ENCODE peak calls at places on chromosomes 16 and 17, in six cellular contexts. V is A549, O is ovary, T is tibial nerve, Y is IMR-90, G is H54. A is an unnamed sample.

GRCh38 chr17:57468932-57469775 is 212.8 kb downstream of the MSI2 start:
- DNase-seq in T (no peak), O (no peak), Y (no peak), G (no peak), V (no peak), A (no peak)

GRCh38 chr17:77857613-77858012 is 100.9 kb upstream of the TNRC6C start:
- DNase-seq in V (no peak), Y (peak), T (no peak), G (no peak), O (no peak), A (no peak)

GRCh38 chr17:50817838-50818237 is 17.5 kb upstream of the WFIKKN2 start:
- DNase-seq in Y (no peak), G (peak), T (no peak), O (no peak), V (no peak), A (no peak)

GRCh38 chr16:30030841-30031413 is at the start of gene TLCD3B:
- DNase-seq in V (no peak), Y (no peak), G (no peak), O (no peak), T (no peak), A (no peak)

GRCh38 chr16:11613381-11614303 is 26.9 kb upstream of the LITAF start:
- DNase-seq in G (no peak), V (no peak), T (peak), Y (no peak), O (no peak), A (peak)

GRCh38 chr16:49608095-49608494 is 234.5 kb downstream of the C16orf78 start:
- DNase-seq in O (no peak), T (no peak), V (no peak), G (no peak), Y (no peak), A (no peak)

GRCh38 chr17:72476575-72476986 is 355.8 kb downstream of the SOX9 start:
- DNase-seq in O (no peak), V (no peak), T (no peak), G (no peak), Y (no peak), A (no peak)

GRCh38 chr16:24189941-24190340 is 66.2 kb upstream of the CACNG3 start:
- DNase-seq in V (no peak), O (no peak), T (no peak), G (no peak), Y (no peak), A (no peak)

GRCh38 chr17:78828470-78829185 is 12.0 kb downstream of the USP36 start:
- DNase-seq in T (no peak), Y (peak), O (peak), V (peak), G (peak), A (no peak)

GRCh38 chr16:83138512-83138911 is 511.7 kb downstream of the CDH13 start:
- DNase-seq in Y (no peak), O (no peak), T (no peak), G (no peak), V (no peak), A (no peak)

GRCh38 chr16:85584192-85584757 is 28.8 kb upstream of the GSE1 start:
- DNase-seq in G (no peak), Y (no peak), T (no peak), O (no peak), V (no peak), A (no peak)

GRCh38 chr17:5584971-5585794 is 874 bp upstream of the NLRP1 start:
- DNase-seq in O (no peak), Y (peak), V (no peak), G (peak), T (no peak), A (no peak)

GRCh38 chr16:72928089-72928981 is 119.6 kb downstream of the ZFHX3 start:
- DNase-seq in T (no peak), G (no peak), Y (no peak), V (no peak), O (no peak), A (peak)

GRCh38 chr17:73465130-73465529 is 153.3 kb upstream of the CDC42EP4 start:
- DNase-seq in G (no peak), V (no peak), O (no peak), Y (no peak), T (no peak), A (no peak)

GRCh38 chr16:53212899-53213235 is 158.1 kb downstream of the CHD9 start:
- DNase-seq in V (no peak), Y (no peak), O (no peak), T (no peak), G (no peak), A (no peak)

GRCh38 chr16:12565423-12565822 is 238.3 kb downstream of the CPPED1 start:
- DNase-seq in O (no peak), G (no peak), T (no peak), V (no peak), Y (no peak), A (no peak)

GRCh38 chr16:87995644-87996043 is 44.4 kb downstream of the BANP start:
- DNase-seq in O (no peak), T (no peak), V (no peak), Y (no peak), G (no peak), A (no peak)

GRCh38 chr16:10405386-10405939 is 19.6 kb downstream of the ATF7IP2 start:
- DNase-seq in Y (peak), G (no peak), T (no peak), V (no peak), O (no peak), A (no peak)

GRCh38 chr16:89828870-89829629 is 775 bp downstream of the SPIRE2 start:
- DNase-seq in G (peak), Y (no peak), O (no peak), T (no peak), V (no peak), A (no peak)

GRCh38 chr16:85641776-85642176 is 28.7 kb downstream of the GSE1 start:
- DNase-seq in O (no peak), V (peak), T (no peak), Y (no peak), G (no peak), A (no peak)

GRCh38 chr16:24036614-24037013 is 200.8 kb downstream of the PRKCB start:
- DNase-seq in Y (peak), G (peak), T (peak), O (no peak), V (peak), A (peak)

GRCh38 chr16:78705694-78706093 is 606.2 kb downstream of the WWOX start:
- DNase-seq in O (no peak), G (no peak), T (no peak), Y (peak), V (peak), A (peak)

GRCh38 chr17:67477687-67478086 is 100.6 kb downstream of the PITPNC1 start:
- DNase-seq in Y (peak), T (no peak), G (peak), V (no peak), O (no peak), A (no peak)

GRCh38 chr17:28599311-28600184 is 723 bp upstream of the SPAG5 start:
- DNase-seq in T (peak), Y (peak), V (peak), O (peak), G (peak), A (peak)

GRCh38 chr16:86287641-86288201 is 222.6 kb upstream of the FOXF1 start:
- DNase-seq in T (no peak), V (no peak), O (no peak), G (no peak), Y (no peak), A (no peak)

GRCh38 chr17:17141860-17142552 is 64.1 kb downstream of the PLD6 start:
- DNase-seq in T (peak), Y (peak), G (no peak), V (peak), O (peak), A (peak)

GRCh38 chr17:14203392-14203791 is 33.3 kb downstream of the CDRT15 start:
- DNase-seq in V (no peak), Y (peak), O (no peak), T (no peak), G (no peak), A (peak)

GRCh38 chr16:85335584-85336492 is 223.6 kb upstream of the CIBAR2 start:
- DNase-seq in T (no peak), V (peak), O (no peak), G (no peak), Y (peak), A (peak)

GRCh38 chr17:542943-543342 is 171.7 kb downstream of the VPS53 start:
- DNase-seq in T (no peak), O (no peak), Y (no peak), G (no peak), V (no peak), A (no peak)

GRCh38 chr17:68360198-68360597 is 68.9 kb downstream of the ARSG start:
- DNase-seq in G (no peak), T (no peak), V (no peak), Y (no peak), O (no peak), A (no peak)

GRCh38 chr16:23505180-23505665 is 5.1 kb downstream of the GGA2 start:
- DNase-seq in G (no peak), Y (no peak), T (no peak), O (no peak), V (no peak), A (no peak)

GRCh38 chr17:56917559-56918296 is 3.9 kb upstream of the TRIM25 start:
- DNase-seq in T (no peak), O (no peak), Y (no peak), V (no peak), G (no peak), A (peak)

GRCh38 chr17:42520540-42520951 is 15.5 kb upstream of the NAGLU start:
- DNase-seq in T (no peak), O (peak), G (no peak), V (no peak), Y (no peak), A (peak)

GRCh38 chr16:30368122-30368791 is 2.0 kb downstream of the TBC1D10B start:
- DNase-seq in Y (peak), T (no peak), O (no peak), V (no peak), G (peak), A (no peak)

GRCh38 chr16:15958703-15959348 is 9.4 kb downstream of the ABCC1 start:
- DNase-seq in Y (no peak), O (no peak), V (no peak), G (no peak), T (no peak), A (no peak)

GRCh38 chr17:59859444-59860025 is 33.2 kb downstream of the TUBD1 start:
- DNase-seq in V (peak), T (no peak), Y (peak), O (no peak), G (no peak), A (peak)

GRCh38 chr17:17042851-17043667 is 802 bp downstream of the MPRIP start:
- DNase-seq in O (peak), Y (peak), G (peak), V (no peak), T (no peak), A (peak)

GRCh38 chr16:3054965-3055733 is 8.8 kb downstream of the MMP25 start:
- DNase-seq in Y (no peak), T (no peak), G (no peak), V (no peak), O (no peak), A (no peak)

GRCh38 chr17:66414528-66415175 is 112.2 kb downstream of the PRKCA start:
- DNase-seq in O (no peak), G (no peak), V (no peak), T (no peak), Y (no peak), A (no peak)
- TF ChIP-seq POLR2A in O (no peak), G (no peak), V (no peak), T (no peak), Y (no peak), A (no peak)

GRCh38 chr17:81487089-81487486 is 25.5 kb downstream of the ACTG1 start:
- DNase-seq in O (no peak), G (no peak), V (no peak), Y (no peak), T (no peak), A (no peak)

GRCh38 chr17:81486174-81486810 is 26.3 kb downstream of the ACTG1 start:
- DNase-seq in Y (no peak), T (no peak), G (no peak), V (no peak), O (no peak), A (no peak)

GRCh38 chr17:81488276-81488860 is 24.2 kb downstream of the ACTG1 start:
- DNase-seq in G (no peak), T (no peak), V (no peak), O (peak), Y (no peak), A (no peak)

GRCh38 chr17:81489012-81489968 is 23.3 kb downstream of the ACTG1 start:
- DNase-seq in O (no peak), Y (no peak), V (no peak), T (no peak), G (no peak), A (no peak)

DNA sequence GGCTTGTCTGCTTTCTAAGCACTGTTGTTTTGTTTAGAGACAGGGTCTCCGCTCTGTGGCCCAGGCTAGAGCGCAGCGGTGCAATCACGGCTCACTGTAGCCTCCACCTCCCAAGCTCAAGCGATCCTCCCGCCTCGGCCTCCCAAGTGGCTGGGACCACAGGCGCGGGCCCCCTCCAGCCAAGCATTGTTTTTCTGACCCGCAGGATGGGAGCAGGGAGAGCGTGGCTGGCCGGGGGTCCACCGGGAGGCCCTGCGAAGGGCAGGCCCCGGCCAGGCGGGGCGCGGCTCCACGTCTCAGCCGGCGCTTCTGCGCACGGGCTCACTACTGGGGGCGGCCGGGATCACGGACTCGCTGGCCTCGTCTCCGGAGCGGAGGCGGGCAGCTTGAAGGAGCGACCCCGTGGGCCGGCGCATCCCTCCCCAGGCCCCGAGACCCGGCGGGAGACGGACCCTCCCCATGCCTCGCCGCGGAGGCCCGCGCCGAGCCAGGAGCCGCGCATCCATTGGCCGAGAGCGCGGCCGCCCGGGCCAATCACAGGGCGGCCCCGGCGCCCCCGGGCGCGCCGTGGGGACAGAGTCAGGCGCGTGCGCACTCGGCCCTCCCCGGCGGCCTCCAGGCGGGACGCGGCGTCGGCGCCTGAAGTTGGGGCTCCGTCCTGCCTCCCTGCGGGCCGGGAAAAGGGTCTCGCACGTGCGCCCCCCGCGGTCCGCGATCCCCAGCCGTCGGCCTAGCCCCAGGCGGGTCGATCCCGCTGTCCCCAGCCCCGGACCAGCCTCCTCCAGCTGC is 24.9 kb downstream of the ACTG1 start:
- DNase-seq in T (peak), O (peak), Y (peak), V (peak), G (peak), A (peak)
- TF ChIP-seq POLR2A in T (peak), O (peak), Y (peak), V (peak), G (peak), A (peak)

DNA sequence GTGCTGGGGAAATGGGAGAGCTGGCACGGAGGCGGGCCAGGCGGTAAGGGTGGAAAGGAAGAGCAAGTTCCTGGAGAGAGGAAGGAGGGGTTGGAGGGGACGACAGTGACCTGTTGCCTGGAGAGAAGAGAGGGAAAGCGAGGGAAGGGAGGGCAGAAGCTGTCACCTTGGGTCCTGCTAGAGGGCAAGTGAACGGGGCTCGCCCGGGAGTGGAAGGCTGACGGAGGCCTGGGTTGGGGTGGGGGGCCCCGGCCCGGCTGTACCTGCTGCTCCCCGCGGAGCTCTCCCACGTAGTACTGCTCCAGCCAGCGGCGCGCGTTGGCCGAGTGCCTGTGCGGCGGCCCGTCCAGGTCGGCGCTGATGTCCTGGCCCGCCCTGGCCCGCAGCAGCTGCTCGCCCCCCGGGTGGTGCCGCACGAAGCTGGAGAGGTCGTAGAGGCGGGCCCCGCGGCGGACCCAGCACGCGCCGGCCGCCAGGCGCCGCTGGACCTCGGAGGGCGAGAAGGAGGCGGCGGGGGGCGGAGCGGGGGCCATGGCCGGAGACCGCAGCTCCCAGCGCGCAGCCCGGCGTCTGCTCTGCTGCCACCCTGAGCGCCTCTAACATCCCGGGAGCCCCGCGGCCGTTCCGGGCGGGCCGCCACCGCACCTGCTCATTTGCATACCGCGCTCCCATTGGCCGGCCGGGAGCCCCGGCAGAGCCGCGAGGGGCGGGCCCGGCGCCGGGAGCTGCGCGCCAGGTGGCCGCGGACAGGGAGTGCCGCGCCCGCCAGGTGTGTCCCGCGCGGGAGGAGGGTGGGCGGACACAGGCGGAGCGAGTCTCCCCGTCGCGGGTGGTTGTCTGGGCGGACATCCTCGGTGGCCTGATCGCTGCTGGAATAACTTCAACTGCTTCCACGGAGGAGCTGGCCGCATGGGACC is at the start of gene FA2H:
- DNase-seq in T (peak), O (peak), Y (peak), G (peak), V (peak), A (peak)
- TF ChIP-seq POLR2A in T (peak), O (no peak), Y (no peak), G (no peak), V (peak), A (no peak)

DNA sequence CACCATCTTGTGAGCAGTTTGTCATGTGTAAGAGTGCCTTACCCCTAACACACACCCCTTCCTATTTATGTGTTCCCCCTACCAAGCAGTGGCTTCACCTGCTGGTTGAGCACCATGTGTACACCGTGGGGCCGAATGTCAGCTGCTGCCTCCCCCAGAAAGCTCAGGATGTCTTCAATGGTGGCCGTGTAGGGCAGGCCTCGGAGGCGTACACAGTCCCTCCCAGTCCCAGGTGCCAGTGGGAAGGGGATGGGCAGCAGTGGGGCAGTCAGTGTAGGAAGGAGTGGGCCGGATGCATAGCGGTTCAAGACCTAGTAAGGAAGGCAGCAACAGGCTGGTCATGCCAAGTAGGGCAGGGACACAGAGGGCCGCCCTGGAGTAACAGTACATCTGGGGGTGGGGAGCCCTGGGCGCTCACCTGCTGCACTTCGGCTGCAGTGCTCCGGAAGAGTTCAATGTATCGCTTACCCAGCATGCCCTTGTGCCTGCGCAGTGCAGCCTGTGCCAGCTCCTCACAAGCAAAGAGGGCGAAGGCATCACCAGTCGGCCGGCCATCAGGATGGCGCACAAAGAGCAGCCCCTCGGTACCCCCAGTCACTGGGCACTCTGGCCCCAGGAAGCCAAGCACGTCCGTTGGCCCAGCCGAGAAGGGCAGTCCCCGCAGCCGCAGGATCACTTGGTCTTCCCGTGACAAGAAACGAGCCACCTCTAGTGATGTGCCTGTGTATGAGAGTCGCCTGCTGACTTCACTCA is 4.4 kb downstream of the ESRP2 start:
- DNase-seq in G (no peak), T (no peak), O (peak), Y (no peak), V (no peak), A (no peak)
- TF ChIP-seq POLR2A in G (no peak), T (no peak), O (no peak), Y (no peak), V (no peak), A (no peak)